ENCODE peak calls at places on chromosomes 11 and 22, in seven cellular contexts. V is sigmoid colon, I is tibial nerve, M is lung, P is A549, D is mesenchymal stem cell, A is breast epithelium. F is an unnamed sample.

GRCh38 chr11:43515090-43515489 is 156.4 kb downstream of the TTC17 start:
- DNase-seq in I (no peak), M (no peak), D (no peak), V (no peak), A (no peak), P (no peak), F (no peak)

GRCh38 chr11:17703951-17704350 is 15.4 kb upstream of the MYOD1 start:
- DNase-seq in D (no peak), A (no peak), P (no peak), M (no peak), V (no peak), I (no peak), F (no peak)

GRCh38 chr11:14451825-14452224 is 47.8 kb downstream of the COPB1 start:
- DNase-seq in D (no peak), I (no peak), M (no peak), V (no peak), P (no peak), A (no peak), F (no peak)

GRCh38 chr22:26757496-26757895 is 100.1 kb downstream of the MIAT start:
- DNase-seq in A (no peak), P (no peak), M (no peak), V (no peak), D (no peak), I (no peak), F (no peak)

GRCh38 chr11:65414776-65415498 is 7.7 kb upstream of the NEAT1 start:
- DNase-seq in V (peak; percentile 62), I (peak; percentile 12), D (peak; percentile 57), P (no peak), M (no peak), A (no peak), F (no peak)

GRCh38 chr11:11732116-11732515 is 109.7 kb upstream of the USP47 start:
- DNase-seq in V (no peak), A (no peak), D (peak; percentile 26), M (no peak), I (no peak), P (no peak), F (no peak)

GRCh38 chr22:24290459-24290858 is 19.8 kb downstream of the SPECC1L start:
- DNase-seq in A (no peak), M (no peak), D (no peak), I (no peak), V (no peak), P (no peak), F (no peak)

GRCh38 chr11:122655527-122656072 is at the start of gene UBASH3B:
- DNase-seq in D (peak; percentile 92), P (peak; percentile 67), V (peak; percentile 85), A (peak; percentile 59), I (peak; percentile 48), M (peak; percentile 79), F (peak; percentile 41)

GRCh38 chr11:108221981-108222685 is at the start of gene NPAT:
- DNase-seq in P (no peak), V (no peak), D (no peak), I (no peak), M (no peak), A (no peak), F (peak; percentile 29)

GRCh38 chr11:118074785-118075184 is 2.1 kb upstream of the TMPRSS4 start:
- DNase-seq in I (no peak), A (peak; percentile 53), M (no peak), D (no peak), P (no peak), V (no peak), F (no peak)

DNA sequence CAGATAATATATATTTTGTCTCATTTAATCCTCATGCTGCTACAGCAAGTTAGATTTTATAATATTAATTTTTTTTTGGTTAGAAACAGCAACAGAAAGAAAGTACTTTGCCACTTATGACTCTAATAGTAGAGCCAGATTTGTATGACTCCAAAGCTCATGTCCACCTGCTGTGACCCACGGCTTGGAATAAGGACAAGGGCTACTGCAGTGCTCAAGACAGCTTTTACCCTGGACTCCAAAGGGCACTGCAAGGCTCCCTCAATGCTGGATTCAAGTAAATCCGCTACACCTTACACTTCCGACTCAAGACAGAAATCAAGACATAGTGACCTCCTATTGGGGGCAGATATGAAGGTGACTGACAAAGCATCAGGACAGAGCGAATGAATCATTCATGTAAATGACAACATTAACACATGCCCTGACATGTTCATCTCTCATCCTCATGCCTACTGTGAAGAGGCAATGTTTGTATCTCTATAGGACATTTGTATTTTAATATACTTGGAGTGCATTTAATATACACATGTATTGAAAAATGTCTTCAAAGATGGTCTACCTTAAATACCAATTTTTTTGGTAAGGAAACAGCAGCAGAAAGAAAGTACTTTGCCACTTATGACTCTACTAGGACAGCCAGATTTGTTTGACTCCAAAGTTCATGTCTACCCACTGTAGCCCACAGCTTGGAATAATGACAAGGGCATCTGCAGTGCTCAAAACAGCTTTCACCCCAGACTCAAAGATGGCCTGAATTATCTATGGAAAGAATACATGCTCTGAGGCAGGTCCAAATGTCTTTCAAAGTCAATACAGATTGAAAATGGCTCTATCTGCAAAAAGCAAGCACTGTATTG is 375.6 kb upstream of the CCDC90B start:
- DNase-seq in I (no peak), V (no peak), M (no peak), D (no peak), P (no peak), A (no peak), F (no peak)
- H3K9me3 ChIP-seq in I (no peaks in the 10 kb centered on the region), V (no peaks in the 10 kb centered on the region), M (no peaks in the 10 kb centered on the region), D (no peaks in the 10 kb centered on the region), P (no peaks in the 10 kb centered on the region), A (no peaks in the 10 kb centered on the region), F (no peaks in the 10 kb centered on the region)

GRCh38 chr11:116791813-116792143 is at the start of gene APOA5:
- DNase-seq in M (no peak), D (no peak), V (no peak), I (no peak), P (no peak), A (no peak), F (no peak)
- H3K4me3 ChIP-seq in M (no peak within 1 kb of the TSS), D (no peak within 1 kb of the TSS), V (peak within 1 kb of the TSS; percentile 10), I (no peak within 1 kb of the TSS), P (no peak within 1 kb of the TSS), A (no peak within 1 kb of the TSS), F (no peak within 1 kb of the TSS)

DNA sequence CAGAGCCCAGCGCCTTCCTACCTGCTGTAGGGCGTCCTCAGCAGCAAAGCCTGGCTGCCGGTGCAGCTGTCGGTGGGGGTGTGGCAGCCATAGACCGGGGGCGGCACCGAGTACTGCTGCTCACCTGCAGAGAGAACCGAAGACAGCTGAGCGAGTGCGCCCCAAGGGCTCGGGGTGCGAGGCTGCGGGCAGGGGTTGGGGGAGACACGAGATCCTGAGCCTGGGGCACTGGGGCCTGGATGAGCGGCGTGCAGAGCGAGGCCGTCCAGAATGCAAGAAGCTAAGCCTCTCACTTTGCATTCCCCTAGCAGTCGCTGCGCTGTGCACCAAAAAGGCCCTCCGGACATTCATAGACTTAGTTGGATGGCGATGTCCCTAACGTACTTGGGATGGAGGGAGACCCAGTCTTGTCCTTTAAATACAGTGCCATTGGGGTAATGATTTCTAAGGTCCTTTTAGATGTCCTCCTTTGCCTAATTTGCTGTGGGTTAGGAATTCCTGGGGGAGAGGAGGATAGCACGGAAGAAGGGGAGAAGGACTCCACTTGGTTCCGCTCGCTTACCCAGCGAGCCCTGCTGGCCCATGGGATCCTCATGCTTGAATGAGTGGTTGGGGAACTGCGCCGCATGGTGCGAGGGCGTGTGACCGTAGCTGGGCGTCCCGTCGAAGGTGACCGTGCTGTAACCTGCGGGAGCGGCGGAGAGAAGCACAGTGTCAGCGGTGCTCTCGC is 7.2 kb downstream of the WT1 start:
- DNase-seq in A (no peak), M (no peak), I (no peak), D (no peak), V (no peak), P (no peak), F (no peak)
- H3K9me3 ChIP-seq in A (no peaks in the 10 kb centered on the region), M (no peaks in the 10 kb centered on the region), I (no peaks in the 10 kb centered on the region), D (peaks cover 12% of the 10 kb centered on the region), V (no peaks in the 10 kb centered on the region), P (no peaks in the 10 kb centered on the region), F (no peaks in the 10 kb centered on the region)

DNA sequence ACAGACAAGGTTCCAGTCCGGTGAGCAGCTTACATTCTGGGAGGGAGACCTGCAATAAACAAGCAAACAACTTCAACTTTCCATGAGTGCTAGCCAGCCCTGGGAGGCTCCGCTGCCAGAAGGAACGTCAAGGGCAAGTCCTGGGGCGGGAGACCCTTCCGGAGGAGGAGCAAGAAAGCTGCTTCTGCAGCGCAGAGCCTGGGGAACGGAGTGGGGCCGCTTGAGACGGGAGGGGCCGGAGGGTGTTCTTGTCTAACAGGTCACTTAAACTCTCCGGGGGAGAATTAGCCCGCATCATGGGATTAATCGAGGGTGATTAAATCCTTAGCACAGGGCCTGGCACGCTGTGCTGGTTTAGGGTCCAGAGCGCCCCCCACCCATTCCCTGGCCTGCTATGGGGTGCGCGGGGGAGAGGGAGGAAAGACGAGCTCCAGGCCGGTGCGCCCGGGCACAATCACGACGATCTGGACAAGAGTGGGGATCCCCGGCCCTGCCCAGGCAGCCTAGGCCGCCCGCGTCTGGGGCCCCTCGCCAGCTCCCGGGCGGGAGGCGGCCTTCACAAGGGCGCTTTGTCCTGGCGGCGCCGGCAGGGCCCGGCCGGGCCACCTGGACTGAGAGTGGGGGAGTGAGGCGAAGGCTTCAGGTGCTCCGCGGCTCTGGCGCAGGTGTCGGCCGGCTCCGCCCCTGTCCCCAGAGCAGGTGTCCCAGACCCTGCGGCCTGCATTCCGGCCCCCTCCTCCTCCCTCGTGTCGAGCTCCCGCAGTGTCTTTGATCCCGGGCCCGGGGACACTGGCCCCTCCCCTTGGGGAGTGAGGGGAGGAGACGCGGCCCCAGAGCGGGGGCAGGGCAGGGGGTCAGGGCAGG is 663 bp upstream of the LARGE2 start:
- DNase-seq in P (no peak), D (no peak), I (no peak), M (peak; percentile 83), A (peak; percentile 71), V (peak; percentile 63), F (no peak)
- H3K4me3 ChIP-seq in P (peak overlapping the region; percentile 55), D (no peak overlapping the region), I (peak overlapping the region; percentile 18), M (no peak overlapping the region), A (no peak overlapping the region), V (peak overlapping the region; percentile 38), F (peak overlapping the region; percentile 66)

GRCh38 chr11:96963375-96963774 is 573.6 kb downstream of the JRKL start:
- DNase-seq in A (no peak), P (no peak), M (no peak), V (no peak), D (no peak), I (no peak), F (no peak)
- H3K9me3 ChIP-seq in A (no peaks in the 10 kb centered on the region), P (no peaks in the 10 kb centered on the region), M (no peaks in the 10 kb centered on the region), V (no peaks in the 10 kb centered on the region), D (no peaks in the 10 kb centered on the region), I (no peaks in the 10 kb centered on the region), F (no peaks in the 10 kb centered on the region)

DNA sequence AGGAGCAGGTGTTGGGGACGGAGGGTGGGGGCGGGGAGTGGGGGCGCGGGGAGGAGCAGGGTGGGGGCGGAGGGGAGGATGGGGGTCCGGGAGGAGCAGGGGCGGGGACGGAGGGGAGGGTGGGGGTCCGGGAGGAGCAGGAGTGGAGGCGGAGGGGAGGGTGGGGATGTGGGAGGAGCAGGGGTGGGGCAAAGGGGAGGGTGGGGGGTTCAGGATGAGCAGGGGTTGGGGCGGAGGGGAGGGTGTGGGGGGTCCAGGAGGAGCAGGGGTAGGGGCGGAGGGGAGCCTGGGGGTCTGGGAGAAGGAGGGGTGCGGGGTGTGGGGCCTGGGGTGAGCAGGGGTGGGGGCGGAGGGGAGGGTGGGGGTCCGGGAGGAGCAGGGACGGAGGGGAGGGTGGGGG is 17.1 kb downstream of the CRELD2 start:
- DNase-seq in P (no peak), M (no peak), I (no peak), V (no peak), D (no peak), A (no peak), F (no peak)
- H3K4me3 ChIP-seq in P (peak overlapping the region; percentile 61), M (no peak overlapping the region), I (peak overlapping the region; percentile 51), V (peak overlapping the region; percentile 61), D (no peak overlapping the region), A (peak overlapping the region; percentile 49), F (no peak overlapping the region)

GRCh38 chr22:49600452-49600847 is 227.2 kb downstream of the BRD1 start:
- DNase-seq in P (no peak), I (no peak), D (no peak), M (no peak), V (no peak), A (no peak), F (no peak)
- H3K9me3 ChIP-seq in P (peaks cover 7% of the 10 kb centered on the region), I (peaks cover 32% of the 10 kb centered on the region), D (peaks cover 18% of the 10 kb centered on the region), M (no peaks in the 10 kb centered on the region), V (no peaks in the 10 kb centered on the region), A (peaks cover 21% of the 10 kb centered on the region), F (no peaks in the 10 kb centered on the region)

F was measured in effector memory CD4-positive, alpha-beta T cell.